ENCODE peak calls at places on chromosomes 6 and 20, in seven cellular contexts. X is PC-3, Y is cardiac fibroblast, M is GM20000, V is coronary artery, A is sigmoid colon, Z is prostate gland. U is an unnamed sample.

GRCh38 chr6:169277619-169278018 is 24.0 kb upstream of the THBS2 start:
- DNase-seq in A (no peak), Z (no peak), Y (no peak), X (no peak), V (no peak), M (no peak), U (no peak)

GRCh38 chr6:46175976-46176375 is 5.2 kb upstream of the ENPP5 start:
- DNase-seq in Y (no peak), A (no peak), V (no peak), X (no peak), M (no peak), Z (no peak), U (no peak)

GRCh38 chr6:3270258-3270657 is 11.5 kb downstream of the PSMG4 start:
- DNase-seq in A (no peak), Z (no peak), Y (no peak), X (no peak), V (no peak), M (no peak), U (no peak)

GRCh38 chr6:52231411-52232127 is 12.7 kb downstream of the IL17F start:
- DNase-seq in X (no peak), M (no peak), V (no peak), Y (no peak), Z (no peak), A (no peak), U (no peak)

GRCh38 chr6:34858681-34859080 is 29.2 kb downstream of the TAF11 start:
- DNase-seq in Y (peak; percentile 5), A (no peak), M (no peak), V (no peak), Z (no peak), X (no peak), U (no peak)

GRCh38 chr6:30508890-30509736 is 19.8 kb downstream of the HLA-E start:
- DNase-seq in X (peak; percentile 25), A (no peak), Z (no peak), M (peak; percentile 65), V (no peak), Y (peak; percentile 63), U (no peak)

GRCh38 chr20:6765469-6766058 is 1.9 kb upstream of the BMP2 start:
- DNase-seq in Y (peak; percentile 85), A (no peak), X (peak; percentile 72), V (no peak), Z (no peak), M (peak; percentile 51), U (no peak)

GRCh38 chr6:99495466-99495865 is 19.8 kb downstream of the USP45 start:
- DNase-seq in M (no peak), Y (no peak), V (no peak), A (no peak), Z (no peak), X (no peak), U (no peak)

GRCh38 chr6:36599791-36600209 is 5.6 kb downstream of the SRSF3 start:
- DNase-seq in M (no peak), X (no peak), A (peak; percentile 71), Z (no peak), Y (peak; percentile 66), V (no peak), U (no peak)

DNA sequence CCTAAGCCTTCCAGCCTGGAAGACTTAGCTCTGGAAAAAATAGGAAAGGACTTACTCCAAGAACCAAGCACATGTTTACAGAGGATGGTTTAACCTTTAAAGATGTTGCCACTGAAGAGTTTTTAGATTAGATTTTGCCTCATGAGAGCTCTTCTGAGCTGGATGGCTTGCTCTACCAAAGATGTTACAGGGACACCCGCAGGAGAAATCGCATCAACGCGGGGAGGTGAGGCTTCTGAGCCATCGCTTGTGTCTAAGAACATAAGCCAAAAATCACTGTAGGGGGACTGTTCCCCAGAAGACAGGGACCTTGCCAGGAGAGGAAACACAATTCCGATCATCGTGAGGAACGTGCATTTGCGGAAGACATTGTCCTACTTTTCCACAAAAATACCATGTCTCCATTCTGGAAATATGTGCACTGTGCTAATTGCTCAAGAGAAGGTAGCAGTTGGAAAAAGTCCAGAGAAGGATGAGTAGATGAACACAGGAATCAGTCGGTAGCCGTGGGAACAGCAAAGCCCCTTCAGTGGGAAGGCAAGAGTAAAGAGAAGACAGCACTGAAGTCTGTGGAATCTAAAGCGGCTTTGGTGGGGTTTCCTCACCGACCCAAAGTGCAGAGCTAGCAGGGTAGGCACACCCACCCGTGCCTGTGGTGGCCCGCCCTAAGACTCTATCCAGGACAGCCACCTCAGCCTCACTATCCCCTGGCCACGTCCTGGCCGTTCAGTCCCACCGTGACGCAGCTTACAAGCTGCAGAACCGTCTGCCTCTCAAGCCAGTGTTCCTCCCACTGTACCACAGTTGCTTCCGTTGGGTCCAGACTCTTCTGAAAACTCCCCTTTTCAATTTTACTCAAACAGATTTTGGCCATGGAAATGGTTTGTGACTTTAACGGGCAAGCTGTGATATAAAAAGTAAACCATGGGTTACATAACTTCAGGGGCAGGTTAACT is 334.8 kb downstream of the NRN1 start:
- DNase-seq in A (peak; percentile 66), Y (peak; percentile 16), V (no peak), M (no peak), X (no peak), Z (no peak), U (no peak)
- TF ChIP-seq CTCF in A (no peak), Y (no peak), V (no peak), M (no peak), X (no peak), Z (no peak), U (no peak)

GRCh38 chr6:28585335-28585734 is 59.7 kb downstream of the GPX5 start:
- DNase-seq in Y (peak; percentile 81), M (no peak), A (no peak), V (no peak), Z (no peak), X (peak; percentile 76), U (no peak)
- TF ChIP-seq CTCF in Y (peak; percentile 29), M (no peak), A (no peak), V (no peak), Z (no peak), X (peak; percentile 47), U (no peak)

GRCh38 chr20:39676857-39677351 is 714.8 kb downstream of the DHX35 start:
- DNase-seq in V (no peak), M (peak; percentile 10), A (no peak), X (no peak), Z (peak; percentile 67), Y (peak; percentile 38), U (no peak)
- TF ChIP-seq CTCF in V (no peak), M (no peak), A (no peak), X (no peak), Z (no peak), Y (peak; percentile 32), U (peak; percentile 4)

DNA sequence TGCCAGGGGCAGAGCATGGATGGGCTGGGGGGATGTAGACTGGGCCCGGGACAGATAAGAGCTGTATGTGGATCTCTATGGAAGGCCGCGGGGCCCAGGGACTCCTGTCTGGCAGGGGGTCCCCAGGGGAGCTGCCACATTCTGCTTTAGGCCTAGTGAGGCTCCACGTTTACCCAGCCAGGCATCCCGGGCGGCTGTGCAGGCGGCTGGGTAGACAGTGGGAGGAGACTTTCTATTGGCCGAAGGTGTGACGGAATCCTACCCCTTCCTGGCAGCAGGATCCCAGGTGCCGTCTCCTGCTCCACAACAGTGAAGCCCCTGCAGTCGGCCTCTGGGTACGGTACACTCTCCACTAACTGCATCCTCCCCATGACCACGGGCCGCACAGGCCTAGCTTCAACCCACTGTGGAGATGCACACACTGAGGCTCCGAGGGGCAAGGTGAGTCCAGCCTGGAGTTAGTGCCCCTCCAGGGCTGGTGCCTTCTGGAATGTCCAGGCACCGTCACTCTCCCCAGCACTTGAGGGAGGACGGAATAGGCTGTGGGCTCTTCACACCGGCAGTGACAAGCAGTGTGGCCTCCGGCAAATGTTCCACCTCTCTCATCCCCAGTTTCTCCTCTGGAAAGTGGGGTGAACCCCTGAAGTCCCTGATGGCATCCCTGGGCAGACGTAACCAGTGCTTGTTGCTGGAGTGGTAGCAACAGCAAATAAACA is 36.8 kb upstream of the ZBP1 start:
- DNase-seq in V (peak; percentile 55), Z (peak; percentile 19), A (peak; percentile 60), X (no peak), M (no peak), Y (no peak), U (peak; percentile 15)
- TF ChIP-seq CTCF in V (no peak), Z (no peak), A (no peak), X (no peak), M (no peak), Y (no peak), U (no peak)

DNA sequence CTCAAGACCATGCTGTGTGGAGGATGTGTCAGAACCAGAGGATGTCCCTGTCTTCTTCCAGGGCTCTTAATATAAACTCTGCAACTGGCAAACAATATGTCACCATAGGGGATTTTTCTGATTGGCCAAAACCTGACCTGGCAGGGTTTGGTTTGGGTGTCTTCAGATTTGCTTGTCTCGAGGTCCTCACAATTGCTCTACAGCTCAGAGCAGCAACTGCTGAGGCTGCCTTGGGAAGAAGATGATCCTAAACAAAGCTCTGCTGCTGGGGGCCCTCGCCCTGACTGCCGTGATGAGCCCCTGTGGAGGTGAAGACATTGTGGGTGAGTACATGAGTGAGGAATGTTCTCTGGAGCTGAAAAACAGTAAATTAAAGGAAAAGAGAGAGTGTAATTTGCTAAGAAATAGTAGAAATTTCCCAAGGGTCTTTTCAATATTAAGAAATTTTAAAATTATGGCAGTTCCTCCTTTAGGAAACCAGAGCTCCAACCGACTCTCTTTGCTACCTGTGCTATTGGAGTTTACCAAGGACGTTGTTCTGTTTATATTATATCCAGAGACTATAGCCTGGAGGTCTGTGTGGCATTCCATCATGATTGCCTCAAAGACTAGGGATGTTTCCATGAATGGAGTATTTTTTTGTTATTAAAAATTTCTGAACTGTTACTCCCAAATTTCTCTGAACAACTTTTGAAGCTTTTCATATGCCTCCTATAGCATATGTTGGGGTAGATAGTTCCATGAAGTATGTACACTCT is at the start of gene HLA-DQA2:
- DNase-seq in X (no peak), Y (no peak), V (no peak), A (no peak), Z (no peak), M (no peak), U (no peak)
- TF ChIP-seq CTCF in X (no peak), Y (no peak), V (no peak), A (no peak), Z (no peak), M (no peak), U (no peak)

GRCh38 chr6:160667854-160668481 is 3.9 kb upstream of the LPA start:
- DNase-seq in V (no peak), M (peak; percentile 63), Z (peak; percentile 23), A (no peak), Y (peak; percentile 1), X (peak; percentile 57), U (no peak)
- TF ChIP-seq CTCF in V (no peak), M (peak; percentile 54), Z (peak; percentile 38), A (no peak), Y (no peak), X (peak; percentile 74), U (peak; percentile 33)

DNA sequence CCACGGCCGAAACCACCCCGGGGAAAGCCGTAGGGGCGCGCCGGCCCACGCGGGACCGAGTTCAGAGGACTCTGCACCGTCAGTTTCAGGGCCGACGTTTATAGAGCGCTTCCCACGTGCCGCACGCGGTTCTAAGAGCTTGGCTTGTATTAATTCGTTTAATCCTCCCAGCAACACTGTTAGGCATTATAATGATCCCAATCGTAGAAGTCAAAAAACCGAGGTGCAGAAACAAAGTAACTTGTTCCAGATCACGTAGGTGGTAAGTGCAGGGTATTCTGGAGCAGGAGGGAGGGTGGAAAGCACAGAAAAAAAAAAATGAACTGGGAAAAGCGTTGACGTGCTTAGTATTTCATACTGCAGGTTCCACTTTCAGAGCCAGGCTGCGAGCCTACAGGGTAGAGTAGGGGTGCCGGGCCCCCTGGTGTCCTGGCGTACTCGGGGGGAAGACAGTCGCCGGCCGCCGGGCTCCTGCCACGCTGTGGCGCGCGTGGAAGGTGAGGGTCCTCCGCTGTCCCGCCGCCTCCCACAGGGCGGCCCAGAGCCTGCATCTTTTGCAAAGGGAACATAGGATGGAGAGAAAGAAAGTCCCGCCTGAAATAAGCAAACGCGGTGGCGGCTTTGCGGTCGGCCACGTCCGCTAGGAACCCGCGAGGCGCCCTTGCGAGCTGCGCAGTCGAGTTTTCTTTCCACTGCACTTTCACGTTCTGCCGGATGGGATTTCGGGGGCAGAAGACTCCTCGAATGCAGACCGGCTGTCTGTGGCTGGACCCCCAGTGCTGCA is 10.2 kb upstream of the FOXF2 start:
- DNase-seq in V (peak; percentile 62), Y (no peak), Z (no peak), A (no peak), M (peak; percentile 58), X (no peak), U (no peak)
- TF ChIP-seq CTCF in V (no peak), Y (no peak), Z (no peak), A (no peak), M (no peak), X (no peak), U (no peak)

U was measured in D721Med.